ENCODE peak calls at places on chromosomes 13 and 19, in five cellular contexts. O is HAP-1; V is GM23338; X is effector memory CD4-positive, alpha-beta T cell; Z is lower leg skin. Y is an unnamed sample.
A peak's percentile ranks its signal among the peaks of the same experiment; 100 is the strongest.

GRCh38 chr13:50152655-50153309 is 137.5 kb downstream of the KCNRG start:
- DNase-seq in O (no peak), X (no peak), V (no peak), Z (no peak), Y (no peak)

GRCh38 chr19:29878973-29879654 is 62.9 kb upstream of the URI1 start:
- DNase-seq in Z (peak; percentile 77), O (peak; percentile 49), X (no peak), V (peak; percentile 50), Y (no peak)

GRCh38 chr13:90485441-90485840 is 862.0 kb upstream of the MIR17HG start:
- DNase-seq in Z (peak; percentile 24), X (no peak), V (no peak), O (no peak), Y (no peak)

GRCh38 chr13:48493076-48493765 is 39.7 kb downstream of the RCBTB2 start:
- DNase-seq in Z (no peak), O (no peak), X (no peak), V (no peak), Y (peak; percentile 56)

GRCh38 chr13:27449081-27449603 is 1.2 kb downstream of the MTIF3 start:
- DNase-seq in O (no peak), V (peak; percentile 22), X (no peak), Z (no peak), Y (no peak)

GRCh38 chr13:24253520-24254150 is 55.7 kb upstream of the C1QTNF9 start:
- DNase-seq in O (no peak), X (no peak), V (no peak), Z (no peak), Y (no peak)

GRCh38 chr13:72864142-72865035 is 82.5 kb downstream of the PIBF1 start:
- DNase-seq in O (no peak), Z (no peak), X (no peak), V (no peak), Y (no peak)

GRCh38 chr13:100674363-100674847 is at the start of gene TMTC4:
- DNase-seq in O (peak; percentile 24), Z (no peak), V (peak; percentile 35), X (no peak), Y (no peak)

GRCh38 chr13:99419591-99420243 is 81.6 kb upstream of the TM9SF2 start:
- DNase-seq in V (no peak), O (no peak), Z (no peak), X (no peak), Y (no peak)

GRCh38 chr19:15452111-15453047 is 2.6 kb upstream of the WIZ start:
- DNase-seq in O (peak; percentile 91), X (no peak), Z (peak; percentile 80), V (peak; percentile 99), Y (no peak)

GRCh38 chr13:45315520-45316167 is 25.3 kb downstream of the TPT1 start:
- DNase-seq in O (no peak), X (no peak), Z (no peak), V (no peak), Y (no peak)

GRCh38 chr19:39413269-39413902 is 917 bp downstream of the PLEKHG2 start:
- DNase-seq in Z (peak; percentile 59), X (no peak), V (peak; percentile 74), O (peak; percentile 87), Y (no peak)

GRCh38 chr13:20616059-20616797 is 49.3 kb downstream of the IFT88 start:
- DNase-seq in V (no peak), O (no peak), Z (no peak), X (no peak), Y (no peak)

GRCh38 chr13:43792456-43792855 is 5.7 kb upstream of the ENOX1 start:
- DNase-seq in V (no peak), X (no peak), Z (no peak), O (no peak), Y (no peak)

GRCh38 chr13:44048326-44048725 is 168.6 kb downstream of the LACC1 start:
- DNase-seq in Z (no peak), O (no peak), X (no peak), V (no peak), Y (no peak)

GRCh38 chr13:24008679-24009078 is 111.4 kb upstream of the C1QTNF9B start:
- DNase-seq in Z (no peak), O (no peak), V (no peak), X (no peak), Y (no peak)

GRCh38 chr19:28023064-28023463 is 1189.9 kb downstream of the UQCRFS1 start:
- DNase-seq in O (no peak), X (no peak), V (no peak), Z (no peak), Y (no peak)

GRCh38 chr13:95833713-95834112 is 156.8 kb downstream of the DNAJC3 start:
- DNase-seq in V (no peak), Z (no peak), X (no peak), O (no peak), Y (no peak)

GRCh38 chr19:435707-436412 is 25.0 kb downstream of the SHC2 start:
- DNase-seq in V (no peak), O (no peak), X (no peak), Z (no peak), Y (no peak)

GRCh38 chr13:63636231-63636993 is 2220.8 kb upstream of the PCDH20 start:
- DNase-seq in O (peak; percentile 7), V (peak; percentile 43), X (no peak), Z (no peak), Y (no peak)

GRCh38 chr19:3687774-3688706 is 12.2 kb downstream of the PIP5K1C start:
- DNase-seq in Z (no peak), O (no peak), X (no peak), V (peak; percentile 71), Y (peak; percentile 33)

GRCh38 chr19:34502582-34503545 is 21.3 kb downstream of the WTIP start:
- DNase-seq in V (no peak), Z (no peak), X (no peak), O (no peak), Y (no peak)

GRCh38 chr19:48737360-48737998 is 2.9 kb downstream of the RASIP1 start:
- DNase-seq in Z (no peak), X (no peak), V (peak; percentile 96), O (peak; percentile 59), Y (no peak)

GRCh38 chr13:28059214-28059613 is 41.2 kb downstream of the FLT3 start:
- DNase-seq in Z (no peak), X (no peak), O (peak; percentile 69), V (peak; percentile 83), Y (peak; percentile 22)

GRCh38 chr19:31600731-31601295 is 251.6 kb upstream of the TSHZ3 start:
- DNase-seq in X (no peak), O (no peak), V (no peak), Z (no peak), Y (no peak)

GRCh38 chr13:32752997-32753606 is 166.8 kb downstream of the PDS5B start:
- DNase-seq in X (no peak), Z (no peak), V (no peak), O (no peak), Y (no peak)

DNA sequence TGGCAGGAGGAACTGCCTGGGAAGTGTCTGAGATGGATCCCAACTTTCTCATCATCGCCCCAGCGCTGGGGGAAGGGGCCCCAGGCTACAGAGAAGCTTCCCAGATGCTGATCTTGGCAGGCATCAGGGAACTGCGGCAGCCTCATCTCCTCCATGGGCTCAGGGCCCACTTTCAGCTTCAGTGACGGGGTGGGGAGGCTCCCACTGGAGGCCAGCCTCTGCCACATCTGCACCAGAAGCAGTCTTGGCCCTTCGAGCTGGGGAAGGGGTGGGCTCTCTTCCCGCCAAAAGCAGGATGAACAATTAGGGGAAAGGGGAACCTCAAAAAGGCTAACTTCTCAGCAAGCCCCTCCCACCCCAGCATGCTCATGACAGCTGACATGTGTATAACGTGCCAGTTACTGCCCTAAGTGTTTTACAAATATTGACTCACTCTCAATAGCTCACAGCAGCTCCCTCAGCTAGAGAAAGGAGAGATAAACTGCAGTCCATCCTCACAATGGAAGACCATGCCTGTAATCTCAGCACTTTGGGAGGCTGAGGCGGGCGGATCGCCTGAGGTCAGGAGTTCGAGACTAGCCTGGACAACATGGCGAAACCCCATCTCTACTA is 7.1 kb upstream of the S1PR2 start:
- DNase-seq in X (no peak), Z (peak; percentile 30), V (no peak), O (no peak), Y (no peak)
- H3K4me3 ChIP-seq in X (no peak overlapping the region), Z (no peak overlapping the region), V (no peak overlapping the region), O (no peak overlapping the region), Y (no peak overlapping the region)

DNA sequence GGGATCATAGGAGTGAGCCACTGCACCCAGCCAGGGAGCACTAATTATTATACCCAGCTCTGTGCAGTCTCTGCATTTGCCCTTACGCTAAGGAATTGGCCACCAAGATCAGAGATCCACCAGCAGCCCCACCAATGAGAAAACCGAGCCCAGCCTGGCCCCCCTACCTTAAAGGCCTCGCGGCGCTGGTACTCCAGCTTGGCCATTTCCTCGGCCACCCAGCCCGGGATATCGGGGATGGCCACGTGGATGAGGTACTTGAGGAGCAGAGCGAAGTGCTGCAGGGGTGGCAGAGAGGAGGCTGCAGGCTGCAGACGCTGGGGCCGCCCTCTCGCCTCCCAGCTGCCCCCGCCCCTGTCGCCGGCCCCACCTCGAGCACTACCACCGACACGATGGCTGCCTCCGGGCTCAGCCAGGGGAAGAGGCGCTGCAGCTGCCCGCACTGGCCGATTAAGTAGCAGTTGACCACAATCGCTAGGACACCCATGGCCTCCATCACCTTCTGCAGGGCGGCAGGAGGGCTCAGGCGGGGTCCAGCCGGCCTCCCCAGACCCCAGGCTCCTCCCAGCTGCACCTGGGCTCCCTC is 7.5 kb downstream of the ANO8 start:
- DNase-seq in Z (no peak), X (no peak), V (no peak), O (no peak), Y (no peak)
- H3K4me3 ChIP-seq in Z (no peak overlapping the region), X (no peak overlapping the region), V (peak overlapping the region; percentile 90), O (no peak overlapping the region), Y (no peak overlapping the region)

GRCh38 chr19:9531933-9532332 is 6.5 kb downstream of the ZNF426 start:
- DNase-seq in V (no peak), O (no peak), X (no peak), Z (no peak), Y (no peak)

GRCh38 chr19:9523885-9524474 is 14.5 kb downstream of the ZNF426 start:
- DNase-seq in X (no peak), V (peak; percentile 14), Z (no peak), O (no peak), Y (no peak)

DNA sequence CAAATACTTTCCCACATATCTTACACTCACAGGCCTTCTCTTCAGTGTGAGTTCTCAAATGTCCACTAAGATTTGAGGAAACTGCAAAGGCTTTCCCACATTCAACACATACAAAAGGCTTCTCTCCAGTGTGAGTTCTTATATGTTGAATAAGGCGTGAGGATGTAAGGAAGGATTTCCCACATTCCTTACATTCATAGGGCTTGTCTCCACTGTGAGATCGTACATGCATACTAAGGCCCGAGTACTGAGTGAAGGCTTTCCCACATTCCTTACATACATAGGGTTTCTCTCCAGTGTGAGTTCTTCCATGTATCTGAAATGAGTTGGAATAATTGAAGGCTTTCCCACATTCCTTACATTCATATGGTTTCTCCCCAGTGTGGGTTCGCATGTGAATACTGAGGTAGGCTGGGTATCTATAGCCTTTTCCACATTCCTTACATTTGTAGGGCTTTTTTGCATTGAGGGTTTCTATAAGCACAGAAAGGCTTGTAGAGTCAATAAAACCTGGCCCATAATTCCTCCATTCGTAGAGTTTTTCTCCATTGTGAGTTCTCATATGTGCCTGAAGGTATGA is 9.6 kb downstream of the ZNF426 start:
- DNase-seq in O (no peak), Z (no peak), V (peak; percentile 53), X (no peak), Y (no peak)
- H3K4me3 ChIP-seq in O (no peak overlapping the region), Z (no peak overlapping the region), V (peak overlapping the region; percentile 7), X (no peak overlapping the region), Y (peak overlapping the region; percentile 5)

GRCh38 chr19:44890366-44891015 is 563 bp upstream of the TOMM40 start:
- DNase-seq in X (peak; percentile 100), Z (peak; percentile 100), V (peak; percentile 100), O (peak; percentile 100), Y (peak; percentile 100)
- H3K4me3 ChIP-seq in X (peak overlapping the region; percentile 54), Z (peak overlapping the region; percentile 20), V (peak overlapping the region; percentile 46), O (peak overlapping the region; percentile 26), Y (peak overlapping the region; percentile 59)